ENCODE peak calls at places on chromosomes 1 and 21, in ten cellular contexts. One of them, this sample, is unnamed.

GRCh38 chr1:205279986-205280385 is 41.6 kb downstream of the NUAK2 start:
- DNase-seq in cardiac fibroblast: no peak
- DNase-seq in left lung: no peak
- DNase-seq in endothelial cell: no peak
- DNase-seq in CD4-positive, alpha-beta T cell: no peak
- DNase-seq in WTC11: no peak
- DNase-seq in BE2C: no peak
- DNase-seq in WERI-Rb-1: no peak
- DNase-seq in GM20000: no peak
- DNase-seq in fibroblast of the aortic adventitia: no peak
- DNase-seq in this sample: no peak

GRCh38 chr1:36109041-36109679 is 15.9 kb downstream of the COL8A2 start:
- DNase-seq in fibroblast of the aortic adventitia: peak
- DNase-seq in left lung: no peak
- DNase-seq in GM20000: no peak
- DNase-seq in BE2C: no peak
- DNase-seq in WERI-Rb-1: no peak
- DNase-seq in WTC11: no peak
- DNase-seq in cardiac fibroblast: peak
- DNase-seq in endothelial cell: no peak
- DNase-seq in CD4-positive, alpha-beta T cell: peak
- DNase-seq in this sample: no peak

GRCh38 chr1:97254731-97255463 is 533.3 kb downstream of the PTBP2 start:
- DNase-seq in endothelial cell: no peak
- DNase-seq in GM20000: no peak
- DNase-seq in CD4-positive, alpha-beta T cell: no peak
- DNase-seq in cardiac fibroblast: no peak
- DNase-seq in WERI-Rb-1: no peak
- DNase-seq in left lung: no peak
- DNase-seq in BE2C: no peak
- DNase-seq in WTC11: no peak
- DNase-seq in fibroblast of the aortic adventitia: peak
- DNase-seq in this sample: no peak

GRCh38 chr21:46099476-46099875 is 1.6 kb downstream of the COL6A2 start:
- DNase-seq in GM20000: no peak
- DNase-seq in left lung: peak
- DNase-seq in WTC11: peak
- DNase-seq in cardiac fibroblast: peak
- DNase-seq in endothelial cell: peak
- DNase-seq in BE2C: no peak
- DNase-seq in fibroblast of the aortic adventitia: peak
- DNase-seq in CD4-positive, alpha-beta T cell: no peak
- DNase-seq in WERI-Rb-1: peak
- DNase-seq in this sample: peak

GRCh38 chr1:112872551-112872962 is 83.4 kb downstream of the SLC16A1 start:
- DNase-seq in GM20000: no peak
- DNase-seq in cardiac fibroblast: no peak
- DNase-seq in CD4-positive, alpha-beta T cell: no peak
- DNase-seq in left lung: no peak
- DNase-seq in fibroblast of the aortic adventitia: peak
- DNase-seq in WTC11: no peak
- DNase-seq in WERI-Rb-1: no peak
- DNase-seq in BE2C: no peak
- DNase-seq in endothelial cell: no peak
- DNase-seq in this sample: no peak

GRCh38 chr1:55479970-55480369 is 264.8 kb upstream of the USP24 start:
- DNase-seq in CD4-positive, alpha-beta T cell: no peak
- DNase-seq in WERI-Rb-1: peak
- DNase-seq in GM20000: no peak
- DNase-seq in WTC11: no peak
- DNase-seq in endothelial cell: no peak
- DNase-seq in cardiac fibroblast: no peak
- DNase-seq in left lung: no peak
- DNase-seq in fibroblast of the aortic adventitia: no peak
- DNase-seq in BE2C: no peak
- DNase-seq in this sample: no peak

GRCh38 chr1:43590389-43590788 is 59.6 kb upstream of the KDM4A start:
- DNase-seq in left lung: no peak
- DNase-seq in cardiac fibroblast: no peak
- DNase-seq in endothelial cell: no peak
- DNase-seq in fibroblast of the aortic adventitia: no peak
- DNase-seq in GM20000: no peak
- DNase-seq in CD4-positive, alpha-beta T cell: no peak
- DNase-seq in WERI-Rb-1: no peak
- DNase-seq in BE2C: no peak
- DNase-seq in WTC11: peak
- DNase-seq in this sample: no peak

GRCh38 chr21:32090961-32091360 is 187.9 kb downstream of the MIS18A start:
- DNase-seq in left lung: no peak
- DNase-seq in WERI-Rb-1: no peak
- DNase-seq in fibroblast of the aortic adventitia: no peak
- DNase-seq in endothelial cell: no peak
- DNase-seq in BE2C: no peak
- DNase-seq in WTC11: no peak
- DNase-seq in CD4-positive, alpha-beta T cell: no peak
- DNase-seq in GM20000: no peak
- DNase-seq in cardiac fibroblast: no peak
- DNase-seq in this sample: no peak

GRCh38 chr21:17454315-17455027 is 58.4 kb upstream of the CXADR start:
- DNase-seq in endothelial cell: peak
- DNase-seq in cardiac fibroblast: peak
- DNase-seq in GM20000: peak
- DNase-seq in WERI-Rb-1: peak
- DNase-seq in BE2C: peak
- DNase-seq in left lung: no peak
- DNase-seq in CD4-positive, alpha-beta T cell: peak
- DNase-seq in fibroblast of the aortic adventitia: peak
- DNase-seq in WTC11: peak
- DNase-seq in this sample: peak

GRCh38 chr1:19765623-19766022 is 34.1 kb downstream of the TMCO4 start:
- DNase-seq in GM20000: no peak
- DNase-seq in BE2C: no peak
- DNase-seq in WTC11: no peak
- DNase-seq in left lung: no peak
- DNase-seq in CD4-positive, alpha-beta T cell: no peak
- DNase-seq in cardiac fibroblast: peak
- DNase-seq in endothelial cell: no peak
- DNase-seq in WERI-Rb-1: no peak
- DNase-seq in fibroblast of the aortic adventitia: peak
- DNase-seq in this sample: no peak

GRCh38 chr1:229815076-229815475 is 189.0 kb downstream of the URB2 start:
- DNase-seq in GM20000: no peak
- DNase-seq in WERI-Rb-1: no peak
- DNase-seq in endothelial cell: no peak
- DNase-seq in left lung: no peak
- DNase-seq in fibroblast of the aortic adventitia: no peak
- DNase-seq in BE2C: no peak
- DNase-seq in WTC11: no peak
- DNase-seq in CD4-positive, alpha-beta T cell: no peak
- DNase-seq in cardiac fibroblast: no peak
- DNase-seq in this sample: no peak
- TF ChIP-seq CTCF in GM20000: no peak
- TF ChIP-seq CTCF in WERI-Rb-1: no peak
- TF ChIP-seq CTCF in endothelial cell: no peak
- TF ChIP-seq CTCF in left lung: no peak
- TF ChIP-seq CTCF in fibroblast of the aortic adventitia: no peak
- TF ChIP-seq CTCF in BE2C: no peak
- TF ChIP-seq CTCF in WTC11: no peak
- TF ChIP-seq CTCF in CD4-positive, alpha-beta T cell: no peak
- TF ChIP-seq CTCF in cardiac fibroblast: no peak
- TF ChIP-seq CTCF in this sample: no peak

DNA sequence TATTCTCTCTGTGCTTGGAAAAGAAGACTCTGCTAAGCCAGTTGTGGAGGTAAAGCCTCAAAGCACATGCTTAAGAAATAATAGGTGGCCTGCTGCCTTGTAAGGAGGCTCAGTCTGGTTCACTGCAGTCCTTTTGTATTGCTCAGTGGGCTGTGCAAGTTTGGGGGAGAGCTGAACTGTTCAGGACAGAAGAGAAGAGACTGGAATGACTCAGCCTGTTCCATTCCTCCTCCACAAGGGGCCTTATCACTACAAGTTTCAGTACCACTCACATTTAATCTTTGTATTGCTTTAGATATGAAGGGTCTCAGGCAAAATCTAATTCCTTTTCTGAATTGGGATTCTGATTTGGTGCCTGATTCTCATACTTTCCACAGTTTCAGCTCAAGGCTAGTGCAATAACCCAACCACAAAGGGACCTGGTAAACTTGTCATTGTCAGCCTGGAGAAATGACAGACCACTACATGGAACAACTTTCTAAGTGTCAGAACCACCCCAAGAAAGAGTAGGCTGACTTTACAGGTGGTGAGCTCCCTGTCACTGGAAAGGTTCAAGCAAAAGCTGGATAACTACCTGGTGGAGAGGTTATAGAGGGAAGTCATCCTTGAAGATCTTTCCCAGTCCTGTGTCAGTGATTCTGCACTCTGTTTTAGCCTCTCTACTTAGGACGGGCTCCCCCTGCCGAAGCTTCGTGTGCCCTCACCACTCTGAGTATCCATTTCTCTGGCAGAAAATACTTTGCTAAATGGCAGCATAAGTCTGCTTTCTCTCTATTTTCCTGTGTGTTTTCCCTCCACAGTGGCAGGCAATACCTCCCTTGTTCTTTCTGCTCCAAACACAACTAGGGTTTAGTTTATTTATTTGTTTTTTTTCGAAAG is 162.9 kb upstream of the GJB5 start:
- DNase-seq in WERI-Rb-1: peak
- DNase-seq in fibroblast of the aortic adventitia: peak
- DNase-seq in GM20000: no peak
- DNase-seq in CD4-positive, alpha-beta T cell: no peak
- DNase-seq in cardiac fibroblast: no peak
- DNase-seq in left lung: no peak
- DNase-seq in endothelial cell: no peak
- DNase-seq in WTC11: no peak
- DNase-seq in BE2C: peak
- DNase-seq in this sample: no peak
- TF ChIP-seq CTCF in WERI-Rb-1: peak
- TF ChIP-seq CTCF in fibroblast of the aortic adventitia: peak
- TF ChIP-seq CTCF in GM20000: peak
- TF ChIP-seq CTCF in CD4-positive, alpha-beta T cell: no peak
- TF ChIP-seq CTCF in cardiac fibroblast: no peak
- TF ChIP-seq CTCF in left lung: no peak
- TF ChIP-seq CTCF in endothelial cell: no peak
- TF ChIP-seq CTCF in WTC11: no peak
- TF ChIP-seq CTCF in BE2C: peak
- TF ChIP-seq CTCF in this sample: no peak

DNA sequence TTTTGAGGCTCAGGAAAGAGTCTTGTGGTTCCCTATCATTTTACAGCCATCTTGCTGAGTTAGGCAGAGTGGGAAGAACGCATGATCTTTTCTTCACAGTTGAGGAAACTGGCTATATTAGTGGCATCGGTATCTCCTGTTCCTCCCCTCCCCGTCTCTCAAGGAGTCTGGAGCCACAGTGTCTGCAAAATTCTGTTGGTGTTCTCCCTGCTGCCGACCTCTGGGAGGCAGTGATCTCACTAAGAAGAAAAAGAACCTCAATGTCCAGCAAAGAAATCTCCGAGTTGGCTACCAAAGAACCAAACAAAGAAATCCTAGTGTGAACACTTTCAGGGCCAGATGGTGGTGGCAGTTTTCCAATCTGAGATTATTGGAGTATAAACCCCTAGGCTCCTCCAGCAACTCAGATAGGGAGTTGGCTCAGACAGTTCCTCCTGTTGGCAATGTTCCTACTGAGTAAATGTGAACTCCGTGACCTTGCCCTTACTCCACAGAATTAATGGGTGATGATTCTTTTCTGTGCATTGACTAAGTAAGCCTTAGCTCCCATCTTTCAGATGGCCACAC is 41.2 kb downstream of the PRAMEF20 start:
- DNase-seq in endothelial cell: no peak
- DNase-seq in WERI-Rb-1: peak
- DNase-seq in left lung: no peak
- DNase-seq in GM20000: no peak
- DNase-seq in CD4-positive, alpha-beta T cell: no peak
- DNase-seq in WTC11: no peak
- DNase-seq in BE2C: no peak
- DNase-seq in cardiac fibroblast: no peak
- DNase-seq in fibroblast of the aortic adventitia: peak
- DNase-seq in this sample: no peak
- TF ChIP-seq CTCF in endothelial cell: no peak
- TF ChIP-seq CTCF in WERI-Rb-1: peak
- TF ChIP-seq CTCF in left lung: no peak
- TF ChIP-seq CTCF in GM20000: no peak
- TF ChIP-seq CTCF in CD4-positive, alpha-beta T cell: no peak
- TF ChIP-seq CTCF in WTC11: no peak
- TF ChIP-seq CTCF in BE2C: no peak
- TF ChIP-seq CTCF in cardiac fibroblast: no peak
- TF ChIP-seq CTCF in fibroblast of the aortic adventitia: no peak
- TF ChIP-seq CTCF in this sample: no peak

GRCh38 chr21:35510294-35510693 is 461.2 kb upstream of the RUNX1 start:
- DNase-seq in WTC11: no peak
- DNase-seq in cardiac fibroblast: no peak
- DNase-seq in endothelial cell: no peak
- DNase-seq in fibroblast of the aortic adventitia: no peak
- DNase-seq in GM20000: no peak
- DNase-seq in CD4-positive, alpha-beta T cell: no peak
- DNase-seq in WERI-Rb-1: no peak
- DNase-seq in left lung: no peak
- DNase-seq in BE2C: no peak
- DNase-seq in this sample: no peak

GRCh38 chr21:35509004-35509704 is 460.1 kb upstream of the RUNX1 start:
- DNase-seq in left lung: no peak
- DNase-seq in WERI-Rb-1: no peak
- DNase-seq in fibroblast of the aortic adventitia: no peak
- DNase-seq in cardiac fibroblast: no peak
- DNase-seq in CD4-positive, alpha-beta T cell: no peak
- DNase-seq in endothelial cell: no peak
- DNase-seq in GM20000: no peak
- DNase-seq in WTC11: no peak
- DNase-seq in BE2C: no peak
- DNase-seq in this sample: no peak

GRCh38 chr21:35511298-35512162 is 462.4 kb upstream of the RUNX1 start:
- DNase-seq in BE2C: no peak
- DNase-seq in fibroblast of the aortic adventitia: peak
- DNase-seq in GM20000: no peak
- DNase-seq in WTC11: no peak
- DNase-seq in left lung: no peak
- DNase-seq in cardiac fibroblast: peak
- DNase-seq in WERI-Rb-1: no peak
- DNase-seq in CD4-positive, alpha-beta T cell: no peak
- DNase-seq in endothelial cell: no peak
- DNase-seq in this sample: no peak

GRCh38 chr21:35506352-35506751 is 457.2 kb upstream of the RUNX1 start:
- DNase-seq in WTC11: no peak
- DNase-seq in WERI-Rb-1: no peak
- DNase-seq in fibroblast of the aortic adventitia: peak
- DNase-seq in endothelial cell: no peak
- DNase-seq in CD4-positive, alpha-beta T cell: no peak
- DNase-seq in left lung: no peak
- DNase-seq in GM20000: no peak
- DNase-seq in BE2C: no peak
- DNase-seq in cardiac fibroblast: no peak
- DNase-seq in this sample: no peak

DNA sequence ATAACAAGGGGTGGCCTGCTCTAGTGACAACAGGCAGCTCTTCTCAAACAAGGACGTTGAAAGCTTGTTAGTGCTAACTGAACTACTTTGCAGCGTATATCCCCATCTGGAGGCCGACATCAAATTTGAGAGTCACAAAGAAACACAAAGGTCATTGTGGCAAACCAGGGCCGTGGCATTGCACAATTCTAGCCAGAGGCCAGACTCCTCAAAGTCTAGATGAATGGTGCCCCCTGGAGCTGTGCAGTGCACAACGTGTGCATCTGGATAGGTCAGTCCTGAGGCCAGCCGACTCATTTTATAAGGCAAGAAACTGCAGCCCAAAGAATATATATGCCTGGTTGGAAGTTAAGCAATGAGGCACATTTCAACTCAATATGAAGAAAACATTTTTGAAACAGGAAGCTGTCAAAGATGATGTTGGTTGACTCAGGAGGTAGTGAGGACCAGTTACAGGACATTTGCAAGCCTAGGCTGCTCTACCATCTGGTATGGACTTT is 459.3 kb upstream of the RUNX1 start:
- DNase-seq in endothelial cell: peak
- DNase-seq in GM20000: no peak
- DNase-seq in BE2C: no peak
- DNase-seq in CD4-positive, alpha-beta T cell: no peak
- DNase-seq in cardiac fibroblast: peak
- DNase-seq in WERI-Rb-1: no peak
- DNase-seq in fibroblast of the aortic adventitia: peak
- DNase-seq in WTC11: peak
- DNase-seq in left lung: peak
- DNase-seq in this sample: no peak
- TF ChIP-seq CTCF in endothelial cell: no peak
- TF ChIP-seq CTCF in GM20000: no peak
- TF ChIP-seq CTCF in BE2C: no peak
- TF ChIP-seq CTCF in CD4-positive, alpha-beta T cell: no peak
- TF ChIP-seq CTCF in cardiac fibroblast: peak
- TF ChIP-seq CTCF in WERI-Rb-1: no peak
- TF ChIP-seq CTCF in fibroblast of the aortic adventitia: peak
- TF ChIP-seq CTCF in WTC11: no peak
- TF ChIP-seq CTCF in left lung: no peak
- TF ChIP-seq CTCF in this sample: no peak